ENCODE peak calls at places on chromosomes 12 and 14, in nine cellular contexts. B is sigmoid colon; S is substantia nigra; K is stimulated activated CD4-positive, alpha-beta T cell treated with anti-CD3 and anti-CD28 coated beads, Interleukin-4, amount 100 ng/mL, for 4 hours; Z is nucleus accumbens; T is CD4-positive, alpha-beta T cell; W is EH; Q is H4; V is amniotic stem cell. Y is an unnamed sample.

GRCh38 chr14:54564071-54564798 is 2.7 kb upstream of the SAMD4A start:
- DNase-seq in B (no peak), S (no peak), K (no peak), Z (no peak), T (no peak), W (peak), Q (peak), V (no peak), Y (no peak)

GRCh38 chr12:98294426-98294825 is 221.0 kb upstream of the TMPO start:
- DNase-seq in B (no peak), S (no peak), K (no peak), Z (no peak), T (no peak), W (no peak), Q (no peak), V (no peak), Y (no peak)

GRCh38 chr14:95327558-95328374 is 8.1 kb upstream of the CLMN start:
- DNase-seq in B (no peak), S (no peak), K (no peak), Z (no peak), T (no peak), W (no peak), Q (no peak), V (no peak), Y (no peak)

GRCh38 chr12:106915635-106916026 is 40.1 kb upstream of the TMEM263 start:
- DNase-seq in B (no peak), S (no peak), K (no peak), Z (no peak), T (no peak), W (no peak), Q (no peak), V (no peak), Y (no peak)

GRCh38 chr14:64187331-64187730 is 106.8 kb downstream of the ESR2 start:
- DNase-seq in B (no peak), S (no peak), K (no peak), Z (no peak), T (no peak), W (no peak), Q (no peak), V (no peak), Y (no peak)

GRCh38 chr14:102323102-102323501 is 3.6 kb downstream of the ZNF839 start:
- DNase-seq in B (peak), S (no peak), K (no peak), Z (peak), T (no peak), W (peak), Q (peak), V (peak), Y (no peak)

GRCh38 chr14:80956922-80957321 is 1.5 kb downstream of the TSHR start:
- DNase-seq in B (no peak), S (no peak), K (no peak), Z (no peak), T (no peak), W (no peak), Q (no peak), V (no peak), Y (no peak)

GRCh38 chr12:91155990-91156389 is 26.6 kb downstream of the DCN start:
- DNase-seq in B (no peak), S (no peak), K (no peak), Z (no peak), T (no peak), W (no peak), Q (no peak), V (no peak), Y (no peak)

GRCh38 chr12:104473374-104473983 is 16.7 kb downstream of the CHST11 start:
- DNase-seq in B (no peak), S (no peak), K (no peak), Z (no peak), T (no peak), W (no peak), Q (no peak), V (no peak), Y (no peak)

GRCh38 chr14:55180006-55180405 is 11.4 kb downstream of the DLGAP5 start:
- DNase-seq in B (no peak), S (no peak), K (no peak), Z (no peak), T (no peak), W (peak), Q (no peak), V (no peak), Y (no peak)

Y was measured in activated T-helper 9 cell treated with anti-CD3 and anti-CD28 coated beads, Interleukin-2, amount 50 U/mL, for 16 hours.